ENCODE peak calls at places on chromosomes 3 and 15, in six cellular contexts. P is psoas muscle, I is HFFc6, O is lower lobe of right lung, V is GM10248, A is cardiac fibroblast. M is an unnamed sample.

GRCh38 chr3:49534581-49535495 is 19.4 kb upstream of the BSN start:
- DNase-seq in V (no peak), O (no peak), A (no peak), P (no peak), I (no peak), M (no peak)

GRCh38 chr3:167450195-167450594 is 23.6 kb downstream of the SERPINI2 start:
- DNase-seq in A (no peak), I (no peak), P (no peak), O (no peak), V (peak; percentile 10), M (no peak)

GRCh38 chr3:112770026-112770626 is 76.5 kb downstream of the CD200R1L start:
- DNase-seq in V (no peak), P (peak; percentile 64), I (peak; percentile 64), O (no peak), A (peak; percentile 97), M (peak; percentile 17)

GRCh38 chr15:27414168-27414870 is 443.3 kb downstream of the GABRG3 start:
- DNase-seq in V (no peak), A (no peak), O (no peak), P (no peak), I (no peak), M (no peak)

GRCh38 chr3:183845608-183846288 is 20.4 kb upstream of the MAP6D1 start:
- DNase-seq in P (no peak), I (peak; percentile 30), V (no peak), A (peak; percentile 16), O (no peak), M (no peak)

GRCh38 chr3:119609301-119609700 is 11.6 kb downstream of the PLA1A start:
- DNase-seq in P (no peak), A (no peak), O (no peak), V (no peak), I (no peak), M (no peak)

GRCh38 chr15:84658788-84659411 is 901 bp upstream of the NMB start:
- DNase-seq in A (no peak), P (no peak), V (no peak), I (no peak), O (no peak), M (no peak)

GRCh38 chr15:38084289-38084688 is 149.8 kb downstream of the TMCO5A start:
- DNase-seq in A (peak; percentile 63), P (no peak), O (no peak), V (peak; percentile 28), I (peak; percentile 35), M (no peak)

GRCh38 chr3:177676947-177677587 is 479.8 kb upstream of the TBL1XR1 start:
- DNase-seq in A (no peak), I (no peak), O (no peak), P (no peak), V (no peak), M (no peak)

GRCh38 chr15:49212897-49213296 is 42.9 kb downstream of the GALK2 start:
- DNase-seq in I (no peak), O (no peak), P (no peak), V (no peak), A (no peak), M (no peak)

DNA sequence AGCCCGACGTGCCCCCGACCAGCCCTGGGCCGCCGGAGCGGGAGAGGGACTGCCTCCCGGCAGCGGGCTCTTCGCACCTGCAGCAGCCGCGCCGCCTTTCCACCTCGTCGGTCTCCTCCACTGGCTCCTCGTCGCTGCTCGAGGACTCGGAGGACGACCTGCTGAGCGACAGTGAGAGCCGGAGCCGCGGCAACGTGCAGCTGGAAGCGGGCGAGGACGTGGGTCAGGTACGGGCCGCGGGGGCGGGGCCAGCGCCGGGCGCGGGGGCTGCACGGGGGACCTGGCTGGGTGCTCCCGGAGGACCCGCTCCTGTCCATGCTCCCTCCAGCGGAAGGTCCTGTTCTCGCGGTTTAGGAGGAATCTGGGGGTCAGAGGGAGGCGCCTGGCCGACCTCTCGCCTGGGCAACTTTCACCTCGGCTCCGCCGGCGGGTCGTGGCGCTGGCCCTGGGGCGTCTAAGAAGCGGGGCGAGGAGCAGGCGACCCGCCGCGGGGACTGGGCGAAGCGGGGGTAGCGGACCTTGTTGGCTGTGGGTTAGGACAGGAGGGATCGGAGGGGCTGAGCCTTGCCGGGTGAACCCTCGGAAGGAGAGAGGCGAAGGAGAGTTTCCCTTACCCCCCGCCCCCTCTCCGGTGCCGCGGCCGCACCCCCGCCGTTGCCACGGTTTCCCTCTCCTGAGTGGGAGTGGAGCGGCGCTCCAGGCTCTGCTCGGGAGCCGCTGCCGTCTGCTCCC is 682 bp downstream of the ITPKA start:
- DNase-seq in P (no peak), A (no peak), I (no peak), O (peak; percentile 55), V (peak; percentile 60), M (peak; percentile 25)
- TF ChIP-seq CTCF in P (no peak), A (no peak), I (peak; percentile 32), O (no peak), V (no peak), M (no peak)

GRCh38 chr3:11144996-11145395 is 9.3 kb upstream of the HRH1 start:
- DNase-seq in A (no peak), I (no peak), P (no peak), V (no peak), O (no peak), M (no peak)
- TF ChIP-seq CTCF in A (no peak), I (no peak), P (no peak), V (no peak), O (no peak), M (no peak)

GRCh38 chr3:51306093-51306492 is 79.0 kb upstream of the MANF start:
- DNase-seq in O (no peak), P (no peak), A (no peak), V (no peak), I (no peak), M (no peak)

GRCh38 chr3:51307458-51307857 is 77.6 kb upstream of the MANF start:
- DNase-seq in P (no peak), O (no peak), A (no peak), V (no peak), I (no peak), M (no peak)

GRCh38 chr3:51311055-51311454 is 74.0 kb upstream of the MANF start:
- DNase-seq in P (no peak), A (peak; percentile 49), V (peak; percentile 31), O (no peak), I (peak; percentile 41), M (no peak)
- TF ChIP-seq CTCF in P (no peak), A (peak; percentile 47), V (peak; percentile 36), O (peak; percentile 19), I (peak; percentile 75), M (peak; percentile 39)

DNA sequence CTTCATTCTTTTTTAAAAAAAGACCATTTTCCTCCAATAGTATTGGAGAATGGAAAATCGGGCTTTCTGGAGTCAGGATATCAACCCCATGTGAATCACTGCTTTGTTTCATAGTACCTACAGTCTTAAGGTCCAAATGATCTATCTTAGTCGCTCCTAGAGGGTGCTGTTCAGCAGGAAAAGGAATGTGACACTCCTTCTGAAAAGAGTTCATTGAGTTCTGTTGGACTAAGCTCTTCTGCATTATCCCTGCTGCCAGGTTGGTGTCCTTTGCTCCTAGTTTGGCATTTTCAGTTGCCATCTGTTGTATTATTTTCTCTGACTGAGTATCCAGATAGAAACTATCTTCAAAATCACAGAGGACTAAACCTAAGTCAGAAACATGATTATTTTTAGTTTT is 57.2 kb downstream of the POLQ start:
- DNase-seq in V (no peak), A (peak; percentile 5), P (no peak), I (no peak), O (no peak), M (no peak)
- TF ChIP-seq CTCF in V (no peak), A (no peak), P (no peak), I (peak; percentile 35), O (no peak), M (no peak)

GRCh38 chr15:63601026-63601726 is 4.0 kb downstream of the FBXL22 start:
- DNase-seq in A (peak; percentile 22), I (peak; percentile 19), V (peak; percentile 41), O (peak; percentile 65), P (peak; percentile 67), M (peak; percentile 46)

GRCh38 chr15:63600001-63600645 is 2.9 kb downstream of the FBXL22 start:
- DNase-seq in O (no peak), P (no peak), A (no peak), V (no peak), I (no peak), M (peak; percentile 29)

GRCh38 chr15:63601727-63602185 is 4.6 kb downstream of the FBXL22 start:
- DNase-seq in I (no peak), O (no peak), V (peak; percentile 43), A (no peak), P (no peak), M (peak; percentile 20)

GRCh38 chr15:63599401-63600000 is 2.3 kb downstream of the FBXL22 start:
- DNase-seq in A (peak; percentile 48), O (peak; percentile 82), P (peak; percentile 85), V (peak; percentile 54), I (no peak), M (peak; percentile 70)

DNA sequence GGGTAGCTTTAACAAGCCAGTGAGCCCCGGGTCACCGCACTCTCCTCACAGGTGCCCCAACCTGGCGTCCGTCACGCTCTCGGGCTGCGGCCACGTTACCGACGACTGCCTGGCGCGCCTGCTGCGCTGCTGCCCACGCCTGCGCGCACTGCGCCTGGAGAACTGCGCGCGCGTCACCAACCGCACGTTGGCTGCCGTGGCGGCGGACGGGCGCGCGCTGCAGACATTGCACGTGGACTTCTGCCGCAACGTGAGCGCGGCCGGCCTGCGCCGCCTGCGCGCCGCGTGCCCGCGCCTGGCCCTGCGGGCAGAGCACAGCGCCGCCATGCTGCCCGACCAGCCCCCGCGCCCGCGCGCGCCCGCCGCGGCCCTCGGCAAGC is 3.4 kb downstream of the FBXL22 start:
- DNase-seq in O (peak; percentile 95), P (peak; percentile 95), V (peak; percentile 91), I (peak; percentile 88), A (peak; percentile 90), M (peak; percentile 93)
- TF ChIP-seq CTCF in O (no peak), P (peak; percentile 38), V (peak; percentile 37), I (peak; percentile 22), A (no peak), M (no peak)

GRCh38 chr3:79369306-79369705 is 398.5 kb downstream of the ROBO1 start:
- DNase-seq in A (peak; percentile 50), I (peak; percentile 2), V (no peak), P (no peak), O (no peak), M (no peak)
- TF ChIP-seq CTCF in A (peak; percentile 43), I (peak; percentile 56), V (no peak), P (no peak), O (no peak), M (no peak)

GRCh38 chr15:100601628-100602063 is 338 bp downstream of the LINS1 start:
- DNase-seq in V (no peak), A (no peak), P (no peak), O (no peak), I (no peak), M (no peak)
- TF ChIP-seq CTCF in V (no peak), A (no peak), P (no peak), O (no peak), I (no peak), M (no peak)

M was measured in Calu3.